ENCODE peak calls at places on chromosomes 7 and 10, in five cellular contexts. B, F, X, R and H are unnamed samples.

GRCh38 chr7:7435978-7436377 is 99.7 kb downstream of the COL28A1 start:
- DNase-seq in B (no peak), F (no peak), X (no peak), R (no peak), H (no peak)

GRCh38 chr7:84112771-84113170 is 81.8 kb downstream of the SEMA3A start:
- DNase-seq in B (peak; percentile 89), F (no peak), X (peak; percentile 16), R (no peak), H (no peak)

GRCh38 chr10:94027197-94027596 is 33.5 kb downstream of the PLCE1 start:
- DNase-seq in B (no peak), F (no peak), X (no peak), R (no peak), H (no peak)

GRCh38 chr7:84022686-84023308 is 171.8 kb downstream of the SEMA3A start:
- DNase-seq in B (no peak), F (no peak), X (peak; percentile 62), R (no peak), H (no peak)

GRCh38 chr7:42739591-42739990 is 172.3 kb downstream of the C7orf25 start:
- DNase-seq in B (no peak), F (peak; percentile 6), X (no peak), R (no peak), H (no peak)

GRCh38 chr7:79495544-79496272 is 42.2 kb upstream of the MAGI2 start:
- DNase-seq in B (no peak), F (no peak), X (no peak), R (no peak), H (no peak)

GRCh38 chr10:62352356-62352963 is 21.7 kb upstream of the ZNF365 start:
- DNase-seq in B (no peak), F (no peak), X (no peak), R (no peak), H (no peak)

GRCh38 chr10:57338823-57339558 is 928.7 kb downstream of the IPMK start:
- DNase-seq in B (peak; percentile 39), F (no peak), X (peak; percentile 18), R (peak; percentile 10), H (peak; percentile 13)

GRCh38 chr10:34524369-34525091 is 290.6 kb downstream of the PARD3 start:
- DNase-seq in B (no peak), F (no peak), X (no peak), R (no peak), H (no peak)

GRCh38 chr10:119541459-119542356 is 811 bp downstream of the RGS10 start:
- DNase-seq in B (no peak), F (no peak), X (no peak), R (no peak), H (no peak)

GRCh38 chr10:131943021-131943814 is 38.5 kb downstream of the BNIP3 start:
- DNase-seq in B (peak; percentile 48), F (no peak), X (no peak), R (no peak), H (no peak)

GRCh38 chr7:108252177-108252576 is 122.0 kb upstream of the LAMB4 start:
- DNase-seq in B (no peak), F (peak; percentile 18), X (no peak), R (no peak), H (no peak)